ENCODE peak calls at places on chromosomes 16 and 17, in eight cellular contexts. E, P, O, S, F, A, C and I are unnamed samples.

GRCh38 chr16:11032922-11033291 is 88.5 kb downstream of the CLEC16A start:
- DNase-seq in E (no peak), P (no peak), O (no peak), S (no peak), F (no peak), A (no peak), C (no peak), I (no peak)

GRCh38 chr16:24255446-24256352 is at the start of gene CACNG3:
- DNase-seq in E (peak), P (peak), O (peak), S (no peak), F (peak), A (peak), C (peak), I (no peak)

GRCh38 chr16:75789237-75789636 is 62.9 kb upstream of the CPHXL start:
- DNase-seq in E (peak), P (no peak), O (peak), S (no peak), F (peak), A (peak), C (no peak), I (no peak)

GRCh38 chr16:680967-681745 is 946 bp downstream of the STUB1 start:
- DNase-seq in E (no peak), P (no peak), O (peak), S (peak), F (peak), A (no peak), C (no peak), I (no peak)

GRCh38 chr17:58091024-58091567 is 7.9 kb downstream of the DYNLL2 start:
- DNase-seq in E (no peak), P (no peak), O (no peak), S (no peak), F (no peak), A (no peak), C (no peak), I (no peak)

GRCh38 chr17:57004944-57005579 is 27.1 kb downstream of the SCPEP1 start:
- DNase-seq in E (no peak), P (no peak), O (no peak), S (no peak), F (peak), A (peak), C (no peak), I (no peak)

GRCh38 chr17:63476857-63477470 is at the start of gene ACE:
- DNase-seq in E (peak), P (no peak), O (no peak), S (peak), F (peak), A (peak), C (peak), I (no peak)

GRCh38 chr17:43701318-43701743 is 39.6 kb upstream of the MEOX1 start:
- DNase-seq in E (no peak), P (no peak), O (peak), S (no peak), F (peak), A (no peak), C (no peak), I (no peak)

GRCh38 chr16:58970775-58971174 is 236.7 kb upstream of the GOT2 start:
- DNase-seq in E (no peak), P (no peak), O (no peak), S (no peak), F (no peak), A (no peak), C (no peak), I (no peak)

GRCh38 chr17:7019839-7020519 is 2.9 kb upstream of the BCL6B start:
- DNase-seq in E (peak), P (no peak), O (no peak), S (peak), F (no peak), A (peak), C (no peak), I (no peak)

GRCh38 chr16:84562174-84562815 is 55.6 kb downstream of the COTL1 start:
- DNase-seq in E (no peak), P (no peak), O (no peak), S (no peak), F (peak), A (no peak), C (no peak), I (no peak)

GRCh38 chr17:67549787-67550186 is 167.9 kb upstream of the NOL11 start:
- DNase-seq in E (no peak), P (no peak), O (no peak), S (no peak), F (no peak), A (no peak), C (no peak), I (no peak)

GRCh38 chr16:79656537-79657115 is 56.1 kb upstream of the MAF start:
- DNase-seq in E (no peak), P (no peak), O (no peak), S (peak), F (no peak), A (no peak), C (no peak), I (peak)

GRCh38 chr17:61248399-61248798 is 151.2 kb upstream of the TBX2 start:
- DNase-seq in E (no peak), P (no peak), O (no peak), S (no peak), F (no peak), A (no peak), C (no peak), I (no peak)

GRCh38 chr16:27189335-27189972 is 13.9 kb upstream of the KDM8 start:
- DNase-seq in E (no peak), P (no peak), O (no peak), S (no peak), F (no peak), A (no peak), C (no peak), I (no peak)

GRCh38 chr16:1333149-1333812 is at the start of gene BAIAP3:
- DNase-seq in E (peak), P (peak), O (no peak), S (peak), F (no peak), A (peak), C (peak), I (no peak)